ENCODE peak calls at places on chromosomes 2 and 18, in six cellular contexts. T is neuronal stem cell, R is IMR-90, Q is H1, V is mesenchymal stem cell, C is trophoblast cell. F is an unnamed sample.

GRCh38 chr2:232857158-232857563 is 12.9 kb upstream of the SNORC start:
- DNase-seq in Q (no peak), R (peak; percentile 54), V (no peak), C (peak; percentile 40), T (no peak), F (no peak)

GRCh38 chr2:177245010-177245422 is 19.5 kb downstream of the NFE2L2 start:
- DNase-seq in R (peak; percentile 88), C (peak; percentile 52), Q (no peak), T (no peak), V (peak; percentile 98), F (no peak)

GRCh38 chr2:108165750-108166149 is 74.0 kb upstream of the SULT1C3 start:
- DNase-seq in R (no peak), Q (no peak), T (no peak), V (no peak), C (no peak), F (no peak)

GRCh38 chr2:232210306-232210705 is 168.2 kb upstream of the ALPP start:
- DNase-seq in C (no peak), Q (no peak), T (no peak), V (no peak), R (no peak), F (no peak)

GRCh38 chr18:75219684-75220083 is 9.1 kb downstream of the TSHZ1 start:
- DNase-seq in V (no peak), T (no peak), C (no peak), Q (no peak), R (no peak), F (no peak)

GRCh38 chr2:43159797-43160196 is 66.6 kb downstream of the ZFP36L2 start:
- DNase-seq in R (no peak), C (no peak), Q (no peak), V (no peak), T (no peak), F (no peak)

GRCh38 chr18:21330122-21330701 is 88.2 kb downstream of the GREB1L start:
- DNase-seq in R (no peak), C (peak; percentile 27), T (no peak), V (peak; percentile 82), Q (no peak), F (no peak)

GRCh38 chr2:157480182-157480961 is 36.5 kb upstream of the CYTIP start:
- DNase-seq in Q (no peak), R (peak; percentile 24), V (peak; percentile 14), T (no peak), C (no peak), F (no peak)

GRCh38 chr2:150109912-150110311 is 377.6 kb downstream of the RND3 start:
- DNase-seq in T (no peak), V (no peak), Q (no peak), C (no peak), R (no peak), F (no peak)

GRCh38 chr2:9535177-9535576 is 20.5 kb downstream of the ADAM17 start:
- DNase-seq in Q (no peak), T (no peak), C (no peak), V (no peak), R (no peak), F (no peak)

GRCh38 chr18:49874238-49874637 is 60.9 kb upstream of the ACAA2 start:
- DNase-seq in C (no peak), R (no peak), Q (no peak), T (no peak), V (no peak), F (no peak)

GRCh38 chr2:157336137-157336721 is 10.6 kb upstream of the ERMN start:
- DNase-seq in V (peak; percentile 41), T (no peak), Q (peak; percentile 54), C (peak; percentile 79), R (peak; percentile 34), F (peak; percentile 28)

GRCh38 chr2:29920130-29920577 is 1.2 kb downstream of the ALK start:
- DNase-seq in V (peak; percentile 28), Q (peak; percentile 96), T (peak; percentile 87), C (peak; percentile 66), R (no peak), F (peak; percentile 90)

DNA sequence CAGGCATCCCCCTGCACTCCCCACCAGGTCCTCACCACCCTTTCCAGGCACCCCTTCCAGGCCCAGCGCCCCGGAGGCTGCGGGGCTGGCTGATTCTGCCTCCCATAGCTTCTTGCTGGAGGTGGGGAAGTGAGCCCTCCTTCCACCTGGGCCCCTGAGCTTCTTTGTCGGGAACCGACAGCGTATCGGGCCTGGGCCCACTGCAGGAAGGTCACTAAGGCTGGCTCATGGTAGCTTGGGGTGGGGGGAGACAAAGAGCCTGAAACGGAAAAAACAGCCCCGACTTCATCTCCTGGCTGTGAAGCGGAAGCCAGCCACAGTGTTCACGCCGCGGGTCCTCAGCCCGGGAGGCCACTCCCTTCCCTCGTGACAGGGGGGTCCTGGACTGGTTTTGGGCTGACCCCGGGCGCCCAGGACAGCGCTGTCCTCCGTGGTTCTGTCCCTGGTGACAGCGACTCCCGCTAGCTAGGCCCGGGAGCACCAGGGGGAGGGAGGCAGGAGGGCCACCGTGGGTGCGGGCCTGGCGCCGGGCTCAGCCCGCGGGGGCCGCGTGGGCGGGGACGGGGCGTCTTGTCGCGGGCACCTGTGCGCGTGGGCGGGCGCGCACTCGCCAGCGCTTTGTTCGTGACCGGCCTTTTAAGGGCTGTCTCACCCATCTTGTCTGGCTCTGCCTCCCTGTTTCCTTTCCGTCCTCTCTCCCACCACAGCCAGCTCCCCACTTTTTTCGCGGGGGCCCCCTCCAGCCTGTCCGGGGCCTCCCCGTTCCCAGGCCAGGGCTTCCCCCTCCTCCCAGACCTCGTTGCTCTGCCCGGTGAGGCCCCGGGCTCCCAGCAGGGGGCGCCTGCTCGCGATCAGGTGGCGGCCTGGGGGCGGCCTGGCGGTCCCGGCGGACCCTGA is 64.9 kb downstream of the DNMT3A start:
- DNase-seq in C (no peak), R (no peak), V (no peak), Q (peak; percentile 94), T (no peak), F (peak; percentile 82)
- H4K8ac ChIP-seq in C (peak overlapping the region; percentile 74), R (no peak overlapping the region), V (peak overlapping the region; percentile 35), Q (peak overlapping the region; percentile 91), T (peak overlapping the region; percentile 95), F (no peak overlapping the region)

GRCh38 chr2:224968051-224968450 is 74.2 kb downstream of the DOCK10 start:
- DNase-seq in R (no peak), V (no peak), C (no peak), T (no peak), Q (no peak), F (no peak)

GRCh38 chr2:224969095-224969494 is 73.2 kb downstream of the DOCK10 start:
- DNase-seq in R (no peak), Q (no peak), T (no peak), C (no peak), V (no peak), F (no peak)

GRCh38 chr2:224970311-224970710 is 72.0 kb downstream of the DOCK10 start:
- DNase-seq in Q (no peak), R (no peak), C (no peak), T (no peak), V (no peak), F (no peak)

GRCh38 chr2:224969633-224970292 is 72.5 kb downstream of the DOCK10 start:
- DNase-seq in R (no peak), V (no peak), C (no peak), T (no peak), Q (no peak), F (no peak)

GRCh38 chr2:224966663-224967062 is 75.6 kb downstream of the DOCK10 start:
- DNase-seq in V (no peak), C (no peak), R (no peak), Q (no peak), T (no peak), F (no peak)
- H4K8ac ChIP-seq in V (no peak overlapping the region), C (no peak overlapping the region), R (no peak overlapping the region), Q (no peak overlapping the region), T (no peak overlapping the region), F (no peak overlapping the region)

GRCh38 chr2:32752205-32752604 is 124.4 kb downstream of the TTC27 start:
- DNase-seq in T (no peak), C (no peak), V (no peak), R (peak; percentile 58), Q (no peak), F (no peak)
- H4K8ac ChIP-seq in T (no peak overlapping the region), C (no peak overlapping the region), V (no peak overlapping the region), R (peak overlapping the region; percentile 72), Q (no peak overlapping the region), F (no peak overlapping the region)

GRCh38 chr18:9494778-9495302 is 19.5 kb downstream of the RALBP1 start:
- DNase-seq in R (peak; percentile 57), V (peak; percentile 81), T (no peak), C (peak; percentile 45), Q (no peak), F (no peak)
- H4K8ac ChIP-seq in R (peak overlapping the region; percentile 33), V (no peak overlapping the region), T (no peak overlapping the region), C (no peak overlapping the region), Q (no peak overlapping the region), F (no peak overlapping the region)

GRCh38 chr2:86622878-86623548 is 652 bp downstream of the RNF103 start:
- DNase-seq in Q (peak; percentile 66), C (peak; percentile 74), T (peak; percentile 33), R (no peak), V (no peak), F (no peak)
- H4K8ac ChIP-seq in Q (peak overlapping the region; percentile 99), C (peak overlapping the region; percentile 82), T (no peak overlapping the region), R (peak overlapping the region; percentile 43), V (peak overlapping the region; percentile 41), F (no peak overlapping the region)

GRCh38 chr18:44584900-44585299 is 95.8 kb upstream of the SETBP1 start:
- DNase-seq in V (no peak), T (no peak), Q (no peak), C (no peak), R (no peak), F (no peak)
- H4K8ac ChIP-seq in V (no peak overlapping the region), T (no peak overlapping the region), Q (no peak overlapping the region), C (no peak overlapping the region), R (no peak overlapping the region), F (no peak overlapping the region)

F was measured in H9.